ENCODE peak calls at places on chromosomes 4 and X, in ten cellular contexts. R is K562, M is stomach, Z is adrenal gland, O is breast epithelium, E is spleen, K is Peyer's patch, Y is IMR-90, G is sigmoid colon, A is lower leg skin. J is an unnamed sample.

GRCh38 chr4:25029479-25030282 is 1.1 kb downstream of the LGI2 start:
- DNase-seq in E (peak), Z (no peak), G (no peak), A (no peak), K (no peak), Y (no peak), O (no peak), R (no peak), M (no peak), J (no peak)

GRCh38 chr4:159256037-159256436 is 153.2 kb downstream of the RAPGEF2 start:
- DNase-seq in G (no peak), O (no peak), K (no peak), R (no peak), M (no peak), Y (no peak), Z (no peak), E (no peak), A (no peak), J (no peak)

GRCh38 chrX:27728291-27728690 is 79.5 kb upstream of the MAGEB10 start:
- DNase-seq in E (no peak), G (no peak), R (no peak), O (no peak), M (no peak), K (no peak), A (no peak), Z (no peak), Y (peak), J (no peak)

GRCh38 chr4:38322709-38323108 is 341.3 kb upstream of the KLF3 start:
- DNase-seq in M (no peak), A (no peak), O (no peak), R (peak), Z (peak), Y (peak), E (no peak), K (no peak), G (no peak), J (no peak)

GRCh38 chrX:21838937-21839333 is 482 bp upstream of the MBTPS2 start:
- DNase-seq in Z (no peak), O (no peak), M (no peak), A (no peak), R (no peak), E (no peak), K (no peak), G (no peak), Y (peak), J (no peak)

GRCh38 chr4:119026662-119027444 is 108.8 kb upstream of the MYOZ2 start:
- DNase-seq in Z (no peak), E (no peak), A (no peak), O (no peak), R (no peak), M (no peak), G (peak), Y (no peak), K (no peak), J (no peak)

GRCh38 chr4:72295966-72296557 is 264.3 kb downstream of the NPFFR2 start:
- DNase-seq in M (no peak), E (no peak), R (peak), K (no peak), A (no peak), G (no peak), Y (peak), O (no peak), Z (no peak), J (peak)

GRCh38 chr4:93237526-93237925 is 591.0 kb upstream of the ATOH1 start:
- DNase-seq in O (no peak), M (no peak), Y (no peak), A (no peak), G (no peak), R (no peak), E (no peak), K (no peak), Z (no peak), J (no peak)

GRCh38 chrX:54479471-54480122 is 16.4 kb downstream of the FGD1 start:
- DNase-seq in K (no peak), Z (no peak), M (no peak), E (peak), Y (no peak), O (no peak), A (no peak), G (no peak), R (no peak), J (no peak)

GRCh38 chr4:165394275-165394674 is 15.5 kb downstream of the CPE start:
- DNase-seq in Z (no peak), A (no peak), Y (peak), E (no peak), G (no peak), O (no peak), K (no peak), M (no peak), R (no peak), J (no peak)

GRCh38 chr4:29852537-29852936 is 867.6 kb upstream of the PCDH7 start:
- DNase-seq in M (no peak), R (no peak), A (no peak), E (no peak), O (no peak), G (no peak), Z (no peak), K (no peak), Y (no peak), J (no peak)

GRCh38 chr4:176593943-176594342 is 198.8 kb downstream of the VEGFC start:
- DNase-seq in R (no peak), K (no peak), M (no peak), G (no peak), Z (no peak), A (no peak), E (no peak), O (no peak), Y (no peak), J (no peak)

GRCh38 chr4:136680271-136680670 is 852.0 kb downstream of the PCDH18 start:
- DNase-seq in Y (peak), G (no peak), A (no peak), O (no peak), Z (no peak), M (no peak), K (no peak), E (no peak), R (no peak), J (no peak)

GRCh38 chr4:124177647-124178425 is 534.7 kb downstream of the ANKRD50 start:
- DNase-seq in E (no peak), Y (peak), K (no peak), O (no peak), Z (no peak), R (no peak), M (no peak), A (no peak), G (no peak), J (no peak)

GRCh38 chr4:110152386-110152785 is 46.0 kb downstream of the ELOVL6 start:
- DNase-seq in R (no peak), A (no peak), Y (no peak), G (no peak), Z (no peak), K (no peak), O (no peak), E (no peak), M (no peak), J (no peak)

GRCh38 chr4:139872274-139872673 is 206.7 kb downstream of the MGST2 start:
- DNase-seq in A (no peak), M (no peak), E (no peak), Y (peak), G (no peak), K (no peak), R (no peak), Z (no peak), O (no peak), J (no peak)

GRCh38 chrX:138986866-138987265 is 275.3 kb upstream of the FGF13 start:
- DNase-seq in O (no peak), Z (no peak), R (no peak), Y (no peak), A (no peak), K (no peak), G (no peak), M (no peak), E (no peak), J (no peak)

GRCh38 chr4:141636771-141637460 is 533 bp downstream of the IL15 start:
- DNase-seq in Y (peak), E (peak), M (peak), O (peak), A (no peak), Z (peak), R (no peak), G (peak), K (peak), J (peak)

GRCh38 chrX:6917666-6918065 is 229.8 kb upstream of the STS start:
- DNase-seq in M (no peak), O (no peak), Y (no peak), A (no peak), R (no peak), E (no peak), K (no peak), G (no peak), Z (no peak), J (no peak)

GRCh38 chrX:1483843-1484637 is 31.3 kb upstream of the ASMTL start:
- DNase-seq in Y (no peak), O (peak), G (peak), K (no peak), A (peak), E (peak), R (no peak), M (no peak), Z (no peak), J (no peak)
- TF ChIP-seq POLR2A in Y (no peak), O (no peak), G (no peak), K (no peak), A (no peak), E (no peak), R (no peak), M (no peak), Z (no peak), J (no peak)

DNA sequence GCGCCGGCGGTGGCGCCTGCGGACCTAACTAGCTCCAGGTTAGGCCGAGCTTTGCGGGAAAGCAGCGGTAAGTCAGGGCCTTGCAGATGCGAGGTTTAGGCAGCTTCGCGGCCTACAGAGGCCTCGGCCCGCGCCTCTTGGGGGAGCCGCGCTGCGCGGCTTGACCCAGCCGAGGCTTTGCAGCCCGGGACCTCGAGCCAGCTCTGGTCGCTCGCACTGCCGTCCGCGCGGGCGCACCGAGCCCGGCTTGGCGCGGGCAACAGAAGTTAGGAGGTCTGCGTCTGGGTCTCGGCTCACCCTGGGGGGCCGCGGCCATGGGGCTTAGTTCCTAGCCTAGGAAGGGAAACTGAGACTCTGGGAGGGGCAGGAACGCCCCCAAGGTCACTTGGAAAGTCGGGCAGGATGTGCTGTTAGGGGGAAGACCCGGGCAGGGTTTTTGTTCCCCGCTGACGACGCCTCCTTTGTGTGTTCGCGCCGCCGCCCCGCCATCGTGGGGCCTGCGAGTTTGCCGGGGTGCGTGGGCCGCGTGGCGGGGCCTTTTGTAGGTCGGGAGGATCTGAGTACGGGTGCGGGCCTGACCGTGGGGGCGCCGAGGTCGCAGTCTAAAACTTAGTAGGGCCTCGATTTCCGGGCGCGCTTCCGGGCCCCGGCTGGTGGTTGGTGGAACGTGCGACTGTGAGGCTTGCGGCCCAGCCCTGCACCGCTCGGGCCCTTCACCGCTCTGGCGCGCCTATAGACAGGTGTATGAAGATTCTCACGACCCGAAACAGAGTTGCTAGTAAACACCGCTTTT is 482 bp downstream of the RNF4 start:
- DNase-seq in Y (peak), Z (peak), K (peak), O (peak), A (peak), M (peak), R (peak), E (peak), G (no peak), J (peak)
- TF ChIP-seq POLR2A in Y (no peak), Z (no peak), K (no peak), O (no peak), A (no peak), M (no peak), R (no peak), E (no peak), G (no peak), J (peak)

GRCh38 chrX:154043003-154043402 is 23.3 kb upstream of the IRAK1 start:
- DNase-seq in E (no peak), A (no peak), R (no peak), Y (peak), M (no peak), O (no peak), K (no peak), Z (peak), G (no peak), J (no peak)
- TF ChIP-seq POLR2A in E (no peak), A (no peak), R (no peak), Y (no peak), M (no peak), O (no peak), K (no peak), Z (no peak), G (no peak), J (no peak)

DNA sequence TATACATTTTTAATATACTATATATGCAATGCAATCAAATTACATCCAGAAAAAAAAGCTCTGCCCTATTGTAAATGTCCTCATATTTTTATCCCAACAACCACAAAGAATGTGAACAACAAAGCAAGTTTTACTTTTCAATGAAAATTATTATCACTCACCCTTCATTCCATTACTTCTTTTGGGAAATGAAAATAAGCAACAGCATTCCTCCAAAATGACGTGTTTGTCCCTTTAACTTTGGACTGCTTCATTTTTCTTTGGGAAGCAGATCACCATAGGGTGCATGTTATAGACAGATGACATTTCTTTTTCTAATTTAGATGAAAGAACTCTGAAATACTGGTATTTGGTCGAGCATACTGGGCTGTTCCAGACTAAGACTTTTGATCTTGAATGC is 667.1 kb upstream of the BOD1L1 start:
- DNase-seq in Y (peak), R (no peak), G (no peak), Z (no peak), E (no peak), K (no peak), O (no peak), A (no peak), M (no peak), J (no peak)
- TF ChIP-seq POLR2A in Y (no peak), R (no peak), G (no peak), Z (no peak), E (no peak), K (no peak), O (no peak), A (no peak), M (no peak), J (no peak)

GRCh38 chrX:154368630-154369452 is 5.6 kb downstream of the FLNA start:
- DNase-seq in M (peak), O (peak), Y (peak), G (peak), E (peak), R (peak), K (peak), Z (peak), A (peak), J (peak)
- TF ChIP-seq POLR2A in M (no peak), O (no peak), Y (peak), G (no peak), E (no peak), R (peak), K (no peak), Z (no peak), A (no peak), J (peak)

GRCh38 chr4:55395529-55396304 is at the start of gene TMEM165:
- DNase-seq in M (peak), A (peak), Z (peak), E (peak), K (peak), Y (peak), G (peak), R (peak), O (peak), J (peak)
- TF ChIP-seq POLR2A in M (peak), A (no peak), Z (peak), E (peak), K (peak), Y (peak), G (peak), R (peak), O (peak), J (peak)

GRCh38 chr4:187149229-187149628 is 425.6 kb upstream of the FAT1 start:
- DNase-seq in Z (no peak), K (no peak), G (no peak), E (no peak), R (no peak), Y (no peak), M (no peak), O (no peak), A (no peak), J (no peak)
- TF ChIP-seq POLR2A in Z (no peak), K (no peak), G (no peak), E (no peak), R (no peak), Y (no peak), M (no peak), O (no peak), A (no peak), J (no peak)

DNA sequence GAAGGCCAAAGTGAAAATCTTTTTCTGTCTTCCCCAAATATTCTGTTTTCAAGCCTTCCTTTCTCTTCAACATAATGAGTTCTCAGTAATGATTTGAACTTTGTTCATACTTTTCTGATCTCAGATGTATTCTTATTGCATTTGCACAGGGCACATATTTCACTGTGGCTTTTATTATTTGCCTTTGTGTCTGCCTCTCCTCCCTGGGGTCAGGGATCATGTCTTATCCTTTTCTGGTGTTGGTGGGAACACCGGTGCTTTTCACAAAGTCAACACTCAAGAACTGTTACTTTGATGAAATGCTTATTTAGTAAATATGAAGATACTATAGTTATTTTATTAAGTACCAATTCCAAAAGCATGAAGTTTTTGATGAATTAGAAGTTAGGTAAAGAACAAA is 143.8 kb downstream of the FRAS1 start:
- DNase-seq in G (no peak), K (no peak), A (no peak), O (no peak), R (no peak), Y (no peak), M (no peak), Z (no peak), E (no peak), J (no peak)
- TF ChIP-seq POLR2A in G (no peak), K (no peak), A (no peak), O (no peak), R (no peak), Y (no peak), M (no peak), Z (no peak), E (no peak), J (no peak)

DNA sequence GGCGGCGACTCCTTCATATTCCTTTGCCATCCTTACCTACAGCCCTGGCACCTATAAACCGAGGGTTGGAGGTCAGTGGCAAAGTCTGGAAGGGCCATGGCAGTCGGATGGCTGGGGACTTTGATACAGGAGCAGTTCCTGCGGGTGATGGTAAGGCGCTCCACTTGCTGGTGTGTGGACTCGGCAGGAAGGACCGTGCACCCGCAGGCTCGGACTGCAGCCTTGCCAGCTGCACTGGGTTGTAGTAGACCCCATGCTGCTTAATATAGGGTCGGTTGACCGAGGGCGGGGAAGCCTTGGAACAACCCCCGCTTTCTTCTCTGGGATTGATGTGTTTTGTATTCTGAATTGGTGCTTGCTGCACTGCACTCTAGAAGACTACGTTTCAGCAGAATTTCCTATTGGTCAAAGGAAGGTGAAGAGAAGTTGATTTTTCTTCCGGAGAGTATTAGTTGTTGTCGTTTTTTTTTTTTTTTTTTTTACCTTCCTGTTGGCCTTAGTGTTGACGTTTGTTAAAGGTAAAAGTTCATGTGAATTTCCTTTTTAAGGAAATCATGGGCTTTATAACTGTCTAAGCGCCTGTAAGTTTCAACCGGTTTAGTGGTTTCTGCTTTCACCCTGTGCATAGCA is 683 bp downstream of the BLTP1 start:
- DNase-seq in G (peak), R (peak), M (peak), Y (peak), K (peak), E (peak), Z (peak), A (peak), O (peak), J (peak)
- TF ChIP-seq POLR2A in G (no peak), R (no peak), M (no peak), Y (peak), K (no peak), E (no peak), Z (no peak), A (no peak), O (no peak), J (no peak)

J was measured in erythroblast.